ENCODE peak calls at places on chromosomes 12 and 14, in nine cellular contexts. One of them, this sample, is unnamed. For H3K27me3 and H3K9me3, the result is how much of the 10 kb centered on the place peaks cover.

GRCh38 chr12:30862486-30862885 is 64.1 kb upstream of the TSPAN11 start:
- DNase-seq in left lung: no peak
- DNase-seq in endothelial cell of umbilical vein: no peak
- DNase-seq in transverse colon: no peak
- DNase-seq in gastrocnemius medialis: no peak
- DNase-seq in adipocyte: no peak
- DNase-seq in effector memory CD4-positive, alpha-beta T cell: no peak
- DNase-seq in aorta: no peak
- DNase-seq in naive thymus-derived CD4-positive, alpha-beta T cell: no peak
- DNase-seq in this sample: no peak

GRCh38 chr12:51593539-51593938 is 2.5 kb downstream of the SCN8A start:
- DNase-seq in adipocyte: peak
- DNase-seq in effector memory CD4-positive, alpha-beta T cell: no peak
- DNase-seq in naive thymus-derived CD4-positive, alpha-beta T cell: peak
- DNase-seq in endothelial cell of umbilical vein: peak
- DNase-seq in aorta: no peak
- DNase-seq in gastrocnemius medialis: no peak
- DNase-seq in left lung: no peak
- DNase-seq in transverse colon: peak
- DNase-seq in this sample: peak

GRCh38 chr12:22287776-22288621 is 46.5 kb downstream of the ST8SIA1 start:
- DNase-seq in effector memory CD4-positive, alpha-beta T cell: no peak
- DNase-seq in naive thymus-derived CD4-positive, alpha-beta T cell: peak
- DNase-seq in transverse colon: no peak
- DNase-seq in aorta: no peak
- DNase-seq in left lung: no peak
- DNase-seq in endothelial cell of umbilical vein: peak
- DNase-seq in adipocyte: no peak
- DNase-seq in gastrocnemius medialis: no peak
- DNase-seq in this sample: no peak

GRCh38 chr14:23415821-23416480 is 7.9 kb upstream of the MYH6 start:
- DNase-seq in adipocyte: no peak
- DNase-seq in left lung: peak
- DNase-seq in transverse colon: no peak
- DNase-seq in endothelial cell of umbilical vein: no peak
- DNase-seq in aorta: no peak
- DNase-seq in gastrocnemius medialis: no peak
- DNase-seq in naive thymus-derived CD4-positive, alpha-beta T cell: no peak
- DNase-seq in effector memory CD4-positive, alpha-beta T cell: no peak
- DNase-seq in this sample: no peak

GRCh38 chr14:22471545-22472121 is 117.4 kb downstream of the DAD1 start:
- DNase-seq in gastrocnemius medialis: no peak
- DNase-seq in aorta: peak
- DNase-seq in effector memory CD4-positive, alpha-beta T cell: no peak
- DNase-seq in adipocyte: peak
- DNase-seq in left lung: peak
- DNase-seq in transverse colon: peak
- DNase-seq in endothelial cell of umbilical vein: peak
- DNase-seq in naive thymus-derived CD4-positive, alpha-beta T cell: no peak
- DNase-seq in this sample: peak

GRCh38 chr14:34872822-34873590 is 2.2 kb downstream of the BAZ1A start:
- DNase-seq in transverse colon: peak
- DNase-seq in gastrocnemius medialis: no peak
- DNase-seq in left lung: no peak
- DNase-seq in endothelial cell of umbilical vein: no peak
- DNase-seq in adipocyte: peak
- DNase-seq in effector memory CD4-positive, alpha-beta T cell: no peak
- DNase-seq in naive thymus-derived CD4-positive, alpha-beta T cell: no peak
- DNase-seq in aorta: no peak
- DNase-seq in this sample: no peak

GRCh38 chr14:37056473-37056872 is 115.9 kb downstream of the SLC25A21 start:
- DNase-seq in adipocyte: no peak
- DNase-seq in transverse colon: no peak
- DNase-seq in naive thymus-derived CD4-positive, alpha-beta T cell: no peak
- DNase-seq in endothelial cell of umbilical vein: peak
- DNase-seq in aorta: no peak
- DNase-seq in left lung: no peak
- DNase-seq in effector memory CD4-positive, alpha-beta T cell: no peak
- DNase-seq in gastrocnemius medialis: no peak
- DNase-seq in this sample: no peak

GRCh38 chr12:84718901-84719300 is 193.7 kb downstream of the SLC6A15 start:
- DNase-seq in aorta: no peak
- DNase-seq in effector memory CD4-positive, alpha-beta T cell: no peak
- DNase-seq in gastrocnemius medialis: no peak
- DNase-seq in left lung: no peak
- DNase-seq in naive thymus-derived CD4-positive, alpha-beta T cell: no peak
- DNase-seq in adipocyte: no peak
- DNase-seq in transverse colon: no peak
- DNase-seq in endothelial cell of umbilical vein: no peak
- DNase-seq in this sample: no peak

GRCh38 chr12:56230449-56231183 is 765 bp downstream of the SLC39A5 start:
- DNase-seq in aorta: no peak
- DNase-seq in adipocyte: no peak
- DNase-seq in effector memory CD4-positive, alpha-beta T cell: no peak
- DNase-seq in left lung: no peak
- DNase-seq in naive thymus-derived CD4-positive, alpha-beta T cell: no peak
- DNase-seq in transverse colon: peak
- DNase-seq in gastrocnemius medialis: no peak
- DNase-seq in endothelial cell of umbilical vein: no peak
- DNase-seq in this sample: peak

GRCh38 chr12:30792085-30792484 is 37.3 kb upstream of the CAPRIN2 start:
- DNase-seq in transverse colon: no peak
- DNase-seq in effector memory CD4-positive, alpha-beta T cell: no peak
- DNase-seq in aorta: no peak
- DNase-seq in left lung: no peak
- DNase-seq in adipocyte: no peak
- DNase-seq in gastrocnemius medialis: no peak
- DNase-seq in naive thymus-derived CD4-positive, alpha-beta T cell: no peak
- DNase-seq in endothelial cell of umbilical vein: no peak
- DNase-seq in this sample: no peak

GRCh38 chr14:33781267-33781666 is 169.6 kb downstream of the EGLN3 start:
- DNase-seq in gastrocnemius medialis: no peak
- DNase-seq in naive thymus-derived CD4-positive, alpha-beta T cell: no peak
- DNase-seq in adipocyte: peak
- DNase-seq in left lung: no peak
- DNase-seq in aorta: no peak
- DNase-seq in effector memory CD4-positive, alpha-beta T cell: no peak
- DNase-seq in endothelial cell of umbilical vein: no peak
- DNase-seq in transverse colon: no peak
- DNase-seq in this sample: no peak

GRCh38 chr14:64787619-64788018 is 83.4 kb downstream of the PLEKHG3 start:
- DNase-seq in transverse colon: no peak
- DNase-seq in naive thymus-derived CD4-positive, alpha-beta T cell: no peak
- DNase-seq in effector memory CD4-positive, alpha-beta T cell: no peak
- DNase-seq in gastrocnemius medialis: no peak
- DNase-seq in left lung: no peak
- DNase-seq in aorta: no peak
- DNase-seq in adipocyte: no peak
- DNase-seq in endothelial cell of umbilical vein: peak
- DNase-seq in this sample: no peak

GRCh38 chr12:75364918-75365317 is 26.0 kb upstream of the GLIPR1L2 start:
- DNase-seq in left lung: no peak
- DNase-seq in gastrocnemius medialis: peak
- DNase-seq in adipocyte: peak
- DNase-seq in aorta: no peak
- DNase-seq in endothelial cell of umbilical vein: no peak
- DNase-seq in effector memory CD4-positive, alpha-beta T cell: no peak
- DNase-seq in transverse colon: no peak
- DNase-seq in naive thymus-derived CD4-positive, alpha-beta T cell: no peak
- DNase-seq in this sample: no peak

GRCh38 chr12:1793426-1794210 is 26.7 kb upstream of the LRTM2 start:
- DNase-seq in transverse colon: no peak
- DNase-seq in naive thymus-derived CD4-positive, alpha-beta T cell: no peak
- DNase-seq in effector memory CD4-positive, alpha-beta T cell: no peak
- DNase-seq in adipocyte: no peak
- DNase-seq in endothelial cell of umbilical vein: no peak
- DNase-seq in aorta: no peak
- DNase-seq in left lung: peak
- DNase-seq in gastrocnemius medialis: no peak
- DNase-seq in this sample: no peak

GRCh38 chr14:61321385-61322010 is at the start of gene PRKCH:
- DNase-seq in left lung: peak
- DNase-seq in aorta: peak
- DNase-seq in effector memory CD4-positive, alpha-beta T cell: peak
- DNase-seq in endothelial cell of umbilical vein: peak
- DNase-seq in naive thymus-derived CD4-positive, alpha-beta T cell: peak
- DNase-seq in adipocyte: peak
- DNase-seq in transverse colon: peak
- DNase-seq in gastrocnemius medialis: peak
- DNase-seq in this sample: peak

GRCh38 chr14:63905370-63905769 is 52.6 kb downstream of the SYNE2 start:
- DNase-seq in naive thymus-derived CD4-positive, alpha-beta T cell: no peak
- DNase-seq in transverse colon: no peak
- DNase-seq in left lung: no peak
- DNase-seq in gastrocnemius medialis: no peak
- DNase-seq in aorta: no peak
- DNase-seq in adipocyte: no peak
- DNase-seq in effector memory CD4-positive, alpha-beta T cell: no peak
- DNase-seq in endothelial cell of umbilical vein: no peak
- DNase-seq in this sample: no peak

GRCh38 chr12:131077931-131078391 is 124.3 kb downstream of the ADGRD1 start:
- DNase-seq in naive thymus-derived CD4-positive, alpha-beta T cell: no peak
- DNase-seq in aorta: no peak
- DNase-seq in left lung: no peak
- DNase-seq in effector memory CD4-positive, alpha-beta T cell: no peak
- DNase-seq in gastrocnemius medialis: no peak
- DNase-seq in adipocyte: no peak
- DNase-seq in endothelial cell of umbilical vein: no peak
- DNase-seq in transverse colon: no peak
- DNase-seq in this sample: no peak

GRCh38 chr12:104792570-104792969 is 165.5 kb downstream of the SLC41A2 start:
- DNase-seq in transverse colon: no peak
- DNase-seq in left lung: no peak
- DNase-seq in aorta: peak
- DNase-seq in effector memory CD4-positive, alpha-beta T cell: no peak
- DNase-seq in naive thymus-derived CD4-positive, alpha-beta T cell: no peak
- DNase-seq in gastrocnemius medialis: peak
- DNase-seq in adipocyte: peak
- DNase-seq in endothelial cell of umbilical vein: peak
- DNase-seq in this sample: peak

GRCh38 chr12:6074979-6075585 is 49.4 kb downstream of the VWF start:
- DNase-seq in endothelial cell of umbilical vein: peak
- DNase-seq in effector memory CD4-positive, alpha-beta T cell: no peak
- DNase-seq in aorta: peak
- DNase-seq in transverse colon: peak
- DNase-seq in gastrocnemius medialis: no peak
- DNase-seq in adipocyte: no peak
- DNase-seq in left lung: peak
- DNase-seq in naive thymus-derived CD4-positive, alpha-beta T cell: peak
- DNase-seq in this sample: peak

GRCh38 chr12:114415525-114415868 is 9.6 kb upstream of the TBX5 start:
- DNase-seq in aorta: no peak
- DNase-seq in adipocyte: no peak
- DNase-seq in gastrocnemius medialis: no peak
- DNase-seq in endothelial cell of umbilical vein: no peak
- DNase-seq in effector memory CD4-positive, alpha-beta T cell: no peak
- DNase-seq in transverse colon: no peak
- DNase-seq in naive thymus-derived CD4-positive, alpha-beta T cell: no peak
- DNase-seq in left lung: no peak
- DNase-seq in this sample: no peak
- H3K27me3 ChIP-seq in aorta: under half
- H3K27me3 ChIP-seq in adipocyte: under half
- H3K27me3 ChIP-seq in gastrocnemius medialis: half or more
- H3K27me3 ChIP-seq in endothelial cell of umbilical vein: under half
- H3K27me3 ChIP-seq in effector memory CD4-positive, alpha-beta T cell: under half
- H3K27me3 ChIP-seq in transverse colon: half or more
- H3K27me3 ChIP-seq in naive thymus-derived CD4-positive, alpha-beta T cell: under half
- H3K27me3 ChIP-seq in left lung: half or more
- H3K27me3 ChIP-seq in this sample: under half

GRCh38 chr14:104284636-104285482 is 146.5 kb downstream of the KIF26A start:
- DNase-seq in gastrocnemius medialis: no peak
- DNase-seq in effector memory CD4-positive, alpha-beta T cell: no peak
- DNase-seq in left lung: peak
- DNase-seq in adipocyte: no peak
- DNase-seq in endothelial cell of umbilical vein: no peak
- DNase-seq in naive thymus-derived CD4-positive, alpha-beta T cell: no peak
- DNase-seq in transverse colon: peak
- DNase-seq in aorta: peak
- DNase-seq in this sample: no peak
- H3K9me3 ChIP-seq in gastrocnemius medialis: under half
- H3K9me3 ChIP-seq in effector memory CD4-positive, alpha-beta T cell: under half
- H3K9me3 ChIP-seq in left lung: under half
- H3K9me3 ChIP-seq in adipocyte: under half
- H3K9me3 ChIP-seq in endothelial cell of umbilical vein: under half
- H3K9me3 ChIP-seq in naive thymus-derived CD4-positive, alpha-beta T cell: under half
- H3K9me3 ChIP-seq in transverse colon: under half
- H3K9me3 ChIP-seq in aorta: under half
- H3K9me3 ChIP-seq in this sample: under half

DNA sequence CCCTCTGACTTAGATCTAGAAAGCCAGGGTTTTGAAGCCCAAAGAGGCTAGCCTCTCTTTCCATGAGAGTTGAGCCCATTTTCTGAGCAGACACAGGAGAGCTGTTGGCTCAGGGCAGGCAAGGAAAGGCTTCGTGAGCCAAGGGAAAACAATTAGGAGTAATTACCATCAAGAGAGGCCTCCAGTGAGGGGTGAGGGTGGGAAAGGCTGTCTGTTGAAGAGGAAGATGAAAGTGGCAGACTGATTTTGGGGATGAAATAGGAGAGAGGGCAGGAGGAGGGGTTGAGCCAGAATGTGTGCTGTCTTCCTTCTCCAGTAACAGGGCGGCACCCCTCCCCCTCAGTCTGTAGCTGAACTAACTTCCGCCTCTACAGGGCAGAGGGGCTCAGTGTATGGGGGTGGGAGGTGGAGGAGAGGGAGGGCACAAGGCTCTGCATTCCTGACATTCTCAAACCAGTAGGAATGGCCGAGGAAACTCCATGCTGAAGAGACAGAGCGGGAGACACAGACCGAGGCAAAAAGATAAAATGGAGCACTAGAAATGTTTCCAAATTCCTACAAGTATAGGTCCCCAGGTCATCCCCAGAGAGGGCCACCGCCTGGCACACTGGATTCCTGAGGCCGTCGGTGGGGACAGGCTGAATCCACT is 33.1 kb upstream of the COL2A1 start:
- DNase-seq in endothelial cell of umbilical vein: no peak
- DNase-seq in naive thymus-derived CD4-positive, alpha-beta T cell: no peak
- DNase-seq in effector memory CD4-positive, alpha-beta T cell: no peak
- DNase-seq in gastrocnemius medialis: no peak
- DNase-seq in aorta: no peak
- DNase-seq in transverse colon: no peak
- DNase-seq in adipocyte: peak
- DNase-seq in left lung: no peak
- DNase-seq in this sample: no peak
- H3K27me3 ChIP-seq in endothelial cell of umbilical vein: under half
- H3K27me3 ChIP-seq in naive thymus-derived CD4-positive, alpha-beta T cell: under half
- H3K27me3 ChIP-seq in effector memory CD4-positive, alpha-beta T cell: under half
- H3K27me3 ChIP-seq in gastrocnemius medialis: under half
- H3K27me3 ChIP-seq in aorta: under half
- H3K27me3 ChIP-seq in transverse colon: under half
- H3K27me3 ChIP-seq in adipocyte: under half
- H3K27me3 ChIP-seq in left lung: under half
- H3K27me3 ChIP-seq in this sample: under half

DNA sequence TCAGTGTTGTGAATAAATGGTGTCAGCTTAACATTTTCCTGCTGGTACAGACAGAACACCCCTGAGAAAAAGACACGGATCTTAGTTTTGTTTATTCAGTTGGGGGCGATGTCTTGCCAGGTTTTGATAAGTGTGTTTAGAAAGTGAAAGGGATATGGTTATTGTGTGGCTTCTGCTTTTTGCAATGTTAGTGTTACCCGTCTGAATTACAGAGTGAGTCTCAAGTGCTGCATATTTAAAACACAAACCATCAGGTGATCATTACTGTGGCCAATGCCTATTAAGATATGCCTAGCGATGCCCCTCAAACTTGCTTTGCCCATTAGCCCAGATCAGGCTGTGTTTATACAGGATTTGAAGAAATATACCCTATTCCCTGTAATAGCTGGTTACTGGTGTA is 864.7 kb upstream of the SEL1L start:
- DNase-seq in gastrocnemius medialis: no peak
- DNase-seq in naive thymus-derived CD4-positive, alpha-beta T cell: no peak
- DNase-seq in aorta: no peak
- DNase-seq in left lung: no peak
- DNase-seq in adipocyte: no peak
- DNase-seq in effector memory CD4-positive, alpha-beta T cell: no peak
- DNase-seq in transverse colon: no peak
- DNase-seq in endothelial cell of umbilical vein: no peak
- DNase-seq in this sample: no peak
- H3K9me3 ChIP-seq in gastrocnemius medialis: under half
- H3K9me3 ChIP-seq in naive thymus-derived CD4-positive, alpha-beta T cell: under half
- H3K9me3 ChIP-seq in aorta: under half
- H3K9me3 ChIP-seq in left lung: under half
- H3K9me3 ChIP-seq in adipocyte: under half
- H3K9me3 ChIP-seq in effector memory CD4-positive, alpha-beta T cell: under half
- H3K9me3 ChIP-seq in transverse colon: under half
- H3K9me3 ChIP-seq in endothelial cell of umbilical vein: under half
- H3K9me3 ChIP-seq in this sample: under half